ENCODE peak calls at places on chromosomes 6 and 20, in five cellular contexts. D is IMR-90, V is H1, H is H9, O is neuronal stem cell. G is an unnamed sample.
A peak's percentile ranks its signal among the peaks of the same experiment; 100 is the strongest.

GRCh38 chr6:88499845-88500699 is 333.9 kb upstream of the CNR1 start:
- DNase-seq in D (no peak), V (no peak), H (no peak), O (no peak), G (no peak)

GRCh38 chr6:133241088-133241900 is at the start of gene EYA4:
- DNase-seq in D (peak; percentile 74), V (no peak), H (peak; percentile 52), O (peak; percentile 59), G (peak; percentile 45)

GRCh38 chr20:63567382-63568169 is 6.5 kb downstream of the HELZ2 start:
- DNase-seq in D (no peak), V (no peak), H (no peak), O (no peak), G (no peak)

GRCh38 chr20:49685809-49686208 is 27.9 kb downstream of the B4GALT5 start:
- DNase-seq in D (peak; percentile 72), V (no peak), H (no peak), O (no peak), G (no peak)

GRCh38 chr6:165556116-165556843 is 106.8 kb downstream of the PDE10A start:
- DNase-seq in D (peak; percentile 66), V (no peak), H (no peak), O (no peak), G (no peak)

GRCh38 chr6:36099872-36100483 is 30.3 kb upstream of the MAPK13 start:
- DNase-seq in D (no peak), V (no peak), H (no peak), O (no peak), G (no peak)

GRCh38 chr20:8388707-8389106 is 256.6 kb downstream of the PLCB1 start:
- DNase-seq in D (peak; percentile 18), V (no peak), H (no peak), O (no peak), G (no peak)

GRCh38 chr6:15066433-15067337 is 179.2 kb upstream of the JARID2 start:
- DNase-seq in D (peak; percentile 90), V (no peak), H (no peak), O (no peak), G (no peak)

GRCh38 chr6:16969699-16970695 is 131.9 kb upstream of the STMND1 start:
- DNase-seq in D (no peak), V (no peak), H (no peak), O (no peak), G (no peak)

GRCh38 chr20:385448-385847 is 4.9 kb downstream of the TRIB3 start:
- DNase-seq in D (no peak), V (no peak), H (no peak), O (no peak), G (no peak)

GRCh38 chr6:3281669-3282460 is 23.1 kb downstream of the PSMG4 start:
- DNase-seq in D (peak; percentile 85), V (peak; percentile 21), H (no peak), O (no peak), G (peak; percentile 53)

GRCh38 chr6:81892911-81893310 is 140.4 kb upstream of the TENT5A start:
- DNase-seq in D (no peak), V (no peak), H (no peak), O (no peak), G (peak; percentile 87)
- H3K4me1 ChIP-seq in D (peaks cover 21% of the 10 kb centered on the region), V (no peaks in the 10 kb centered on the region), H (no peaks in the 10 kb centered on the region), O (peaks cover 7% of the 10 kb centered on the region), G (no peaks in the 10 kb centered on the region)

GRCh38 chr6:47057830-47058540 is 15.9 kb upstream of the ADGRF1 start:
- DNase-seq in D (no peak), V (no peak), H (no peak), O (no peak), G (no peak)

GRCh38 chr6:47059216-47059885 is 17.2 kb upstream of the ADGRF1 start:
- DNase-seq in D (no peak), V (no peak), H (no peak), O (no peak), G (no peak)

GRCh38 chr6:47062346-47062745 is 20.2 kb upstream of the ADGRF1 start:
- DNase-seq in D (no peak), V (no peak), H (no peak), O (no peak), G (no peak)

GRCh38 chr6:47064274-47064673 is 22.1 kb upstream of the ADGRF1 start:
- DNase-seq in D (no peak), V (no peak), H (no peak), O (no peak), G (no peak)

DNA sequence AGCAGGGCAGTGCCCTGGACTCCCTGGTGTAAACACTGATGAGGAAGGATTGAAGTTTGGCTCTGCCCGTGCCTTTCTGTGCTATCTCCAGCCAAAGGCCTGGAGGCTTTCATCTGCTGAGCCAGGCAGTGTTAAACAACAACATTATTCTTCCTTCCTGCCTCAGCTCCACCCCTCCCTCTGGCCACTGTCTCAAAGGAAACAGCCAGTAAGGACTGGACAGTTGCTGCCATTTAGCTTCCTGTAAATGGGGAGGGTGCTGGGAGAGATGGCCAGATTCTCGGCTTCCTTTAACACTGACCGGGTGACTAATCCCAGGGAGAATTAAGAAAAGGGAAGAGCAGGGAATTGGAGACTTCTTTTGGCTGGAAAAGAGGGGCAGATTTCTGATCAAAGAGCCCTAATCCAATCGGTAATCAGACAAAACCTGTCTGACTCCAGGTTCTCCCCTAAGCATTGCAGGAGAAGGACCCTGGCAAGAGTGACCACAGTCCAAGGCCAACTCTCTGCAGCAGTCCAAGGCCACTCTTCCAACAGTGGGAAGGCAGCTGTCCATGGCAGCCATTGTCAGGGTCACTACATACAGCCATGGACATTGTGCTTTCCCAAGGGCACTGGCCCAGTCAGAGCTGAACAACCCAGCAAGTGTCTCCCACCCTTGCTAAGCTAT is 19.6 kb upstream of the ADGRF1 start:
- DNase-seq in D (no peak), V (no peak), H (no peak), O (no peak), G (no peak)
- H2BK15ac ChIP-seq in D (no peak overlapping the region), V (no peak overlapping the region), H (no peak overlapping the region), O (no peak overlapping the region), G (no peak overlapping the region)

GRCh38 chr6:158232445-158233213 is 64.5 kb downstream of the GTF2H5 start:
- DNase-seq in D (peak; percentile 63), V (no peak), H (peak; percentile 57), O (peak; percentile 40), G (peak; percentile 70)
- H3K23ac ChIP-seq in D (peak overlapping the region; percentile 96), V (no peak overlapping the region), H (no peak overlapping the region), O (no peak overlapping the region), G (no peak overlapping the region)

GRCh38 chr6:111745636-111746035 is 127.6 kb downstream of the FYN start:
- DNase-seq in D (no peak), V (no peak), H (no peak), O (no peak), G (no peak)

GRCh38 chr6:111746983-111747773 is 126.1 kb downstream of the FYN start:
- DNase-seq in D (no peak), V (no peak), H (no peak), O (no peak), G (no peak)

GRCh38 chr6:111748247-111748647 is 125.0 kb downstream of the FYN start:
- DNase-seq in D (no peak), V (no peak), H (no peak), O (no peak), G (no peak)

GRCh38 chr6:111750147-111750546 is 123.1 kb downstream of the FYN start:
- DNase-seq in D (no peak), V (no peak), H (no peak), O (no peak), G (no peak)

GRCh38 chr6:111747791-111748190 is 125.5 kb downstream of the FYN start:
- DNase-seq in D (no peak), V (no peak), H (no peak), O (no peak), G (no peak)
- H3K4me1 ChIP-seq in D (peaks cover 2% of the 10 kb centered on the region), V (peaks cover 4% of the 10 kb centered on the region), H (peaks cover 24% of the 10 kb centered on the region), O (peaks cover 27% of the 10 kb centered on the region), G (no peaks in the 10 kb centered on the region)

GRCh38 chr6:43575772-43576551 is at the start of the genes POLH and XPO5:
- DNase-seq in D (peak; percentile 88), V (peak; percentile 68), H (peak; percentile 94), O (peak; percentile 91), G (peak; percentile 96)
- H2BK15ac ChIP-seq in D (peak within 1 kb of the TSS; percentile 50), V (peak within 1 kb of the TSS; percentile 99), H (no peak within 1 kb of the TSS), O (peak within 1 kb of the TSS; percentile 46), G (no peak within 1 kb of the TSS)

G was measured in mesendoderm.